ENCODE peak calls at places on chromosome 5, in ten cellular contexts. E, U, G, S, K, O, X, W, J and F are unnamed samples. For H3K4me1 and H3K9me3, the result is how much of the 10 kb centered on the place peaks cover.

GRCh38 chr5:10479226-10479721 is 37.6 kb downstream of the ROPN1L start:
- DNase-seq in E (no peak), U (no peak), G (no peak), S (no peak), K (no peak), O (no peak), X (peak), W (peak), J (no peak), F (no peak)

GRCh38 chr5:129670944-129671343 is 77.0 kb upstream of the MINAR2 start:
- DNase-seq in E (no peak), U (no peak), G (no peak), S (no peak), K (no peak), O (no peak), X (peak), W (no peak), J (no peak), F (no peak)

GRCh38 chr5:78813906-78814518 is 165.4 kb upstream of the LHFPL2 start:
- DNase-seq in E (no peak), U (no peak), G (no peak), S (no peak), K (no peak), O (no peak), X (no peak), W (no peak), J (no peak), F (no peak)

GRCh38 chr5:137891849-137892248 is 2.6 kb downstream of the PKD2L2 start:
- DNase-seq in E (no peak), U (no peak), G (no peak), S (no peak), K (no peak), O (no peak), X (no peak), W (no peak), J (no peak), F (no peak)

GRCh38 chr5:33401482-33402390 is 39.0 kb upstream of the TARS1 start:
- DNase-seq in E (no peak), U (no peak), G (no peak), S (no peak), K (no peak), O (no peak), X (peak), W (peak), J (no peak), F (no peak)

GRCh38 chr5:2256646-2257288 is 374.0 kb upstream of the IRX4 start:
- DNase-seq in E (peak), U (no peak), G (no peak), S (no peak), K (no peak), O (no peak), X (no peak), W (no peak), J (no peak), F (peak)

GRCh38 chr5:585556-585955 is 26.6 kb upstream of the CEP72 start:
- DNase-seq in E (peak), U (no peak), G (no peak), S (no peak), K (no peak), O (no peak), X (no peak), W (no peak), J (no peak), F (no peak)

GRCh38 chr5:113244966-113245365 is 189.8 kb downstream of the TSSK1B start:
- DNase-seq in E (no peak), U (no peak), G (no peak), S (no peak), K (no peak), O (no peak), X (no peak), W (no peak), J (no peak), F (no peak)

GRCh38 chr5:62100201-62100600 is 205.8 kb upstream of the KIF2A start:
- DNase-seq in E (no peak), U (no peak), G (no peak), S (no peak), K (no peak), O (no peak), X (peak), W (no peak), J (no peak), F (no peak)

GRCh38 chr5:53019320-53019719 is 30.2 kb downstream of the ITGA2 start:
- DNase-seq in E (no peak), U (no peak), G (no peak), S (no peak), K (no peak), O (no peak), X (peak), W (peak), J (no peak), F (no peak)

GRCh38 chr5:10372726-10373709 is 19.5 kb downstream of the MARCHF6 start:
- DNase-seq in E (no peak), U (no peak), G (no peak), S (no peak), K (no peak), O (no peak), X (no peak), W (no peak), J (no peak), F (no peak)

GRCh38 chr5:117657591-117657990 is 1083.0 kb upstream of the SEMA6A start:
- DNase-seq in E (no peak), U (no peak), G (no peak), S (no peak), K (no peak), O (no peak), X (no peak), W (no peak), J (no peak), F (no peak)

GRCh38 chr5:17223375-17224185 is 6.1 kb downstream of the BASP1 start:
- DNase-seq in E (no peak), U (no peak), G (no peak), S (peak), K (no peak), O (peak), X (no peak), W (no peak), J (no peak), F (no peak)

GRCh38 chr5:40853632-40854192 is 12.5 kb downstream of the CARD6 start:
- DNase-seq in E (no peak), U (no peak), G (no peak), S (no peak), K (no peak), O (no peak), X (no peak), W (peak), J (no peak), F (no peak)

GRCh38 chr5:110549301-110549700 is 177.2 kb downstream of the TMEM232 start:
- DNase-seq in E (no peak), U (no peak), G (no peak), S (no peak), K (no peak), O (no peak), X (no peak), W (no peak), J (no peak), F (no peak)

GRCh38 chr5:103224118-103224893 is 34.3 kb upstream of the MACIR start:
- DNase-seq in E (no peak), U (peak), G (peak), S (peak), K (no peak), O (peak), X (peak), W (peak), J (peak), F (peak)

GRCh38 chr5:66769839-66770617 is 173.8 kb downstream of the MAST4 start:
- DNase-seq in E (no peak), U (no peak), G (no peak), S (no peak), K (no peak), O (peak), X (no peak), W (no peak), J (no peak), F (no peak)

GRCh38 chr5:111135406-111135805 is 43.3 kb downstream of the WDR36 start:
- DNase-seq in E (no peak), U (no peak), G (no peak), S (no peak), K (no peak), O (no peak), X (no peak), W (no peak), J (no peak), F (no peak)

DNA sequence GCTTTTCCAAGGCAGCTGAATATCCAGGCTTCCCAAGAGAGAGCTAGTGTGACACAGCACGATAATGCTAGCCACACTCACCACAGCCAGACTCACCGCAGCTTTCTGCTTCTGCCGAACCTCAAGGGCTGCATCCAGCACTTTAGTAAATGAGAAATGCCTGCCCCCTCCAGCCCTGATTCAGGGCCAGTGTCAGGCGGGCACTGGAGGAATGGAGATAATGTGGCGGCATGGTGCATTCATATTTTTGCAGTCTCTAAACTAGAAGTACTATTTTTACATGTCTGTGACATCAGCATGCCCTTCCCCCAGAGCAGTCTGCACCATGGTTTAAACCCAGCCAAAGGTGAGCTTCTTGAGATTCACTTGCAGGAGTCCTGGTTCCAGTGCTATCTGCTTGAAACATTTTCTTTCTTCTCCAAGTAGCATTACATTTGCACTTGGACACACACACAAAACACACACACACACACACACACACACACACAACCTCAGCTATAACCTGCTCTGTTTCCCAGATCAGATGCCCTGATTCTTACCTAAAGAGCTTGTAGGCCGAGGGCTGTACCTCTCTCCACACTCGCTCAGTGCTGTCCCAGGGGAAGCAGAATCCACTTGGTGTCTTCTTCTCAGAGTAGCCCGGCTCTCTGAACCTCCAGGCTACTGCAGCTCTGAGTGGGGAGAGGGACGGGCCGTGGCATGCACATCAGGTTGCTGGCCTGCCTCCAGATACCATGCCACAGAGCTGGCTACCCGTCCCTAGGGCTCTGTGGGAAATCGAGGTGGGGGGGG is at the start of gene FGF1:
- DNase-seq in E (no peak), U (no peak), G (no peak), S (no peak), K (peak), O (no peak), X (peak), W (peak), J (no peak), F (no peak)
- H3K4me3 ChIP-seq in E (no peak), U (no peak), G (no peak), S (no peak), K (no peak), O (no peak), X (peak), W (no peak), J (no peak), F (no peak)

GRCh38 chr5:14684757-14685156 is 20.2 kb downstream of the OTULIN start:
- DNase-seq in E (no peak), U (no peak), G (no peak), S (no peak), K (no peak), O (no peak), X (no peak), W (no peak), J (no peak), F (no peak)
- H3K4me1 ChIP-seq in E (under half), U (under half), G (under half), S (under half), K (under half), O (under half), X (under half), W (under half), J (under half), F (under half)

DNA sequence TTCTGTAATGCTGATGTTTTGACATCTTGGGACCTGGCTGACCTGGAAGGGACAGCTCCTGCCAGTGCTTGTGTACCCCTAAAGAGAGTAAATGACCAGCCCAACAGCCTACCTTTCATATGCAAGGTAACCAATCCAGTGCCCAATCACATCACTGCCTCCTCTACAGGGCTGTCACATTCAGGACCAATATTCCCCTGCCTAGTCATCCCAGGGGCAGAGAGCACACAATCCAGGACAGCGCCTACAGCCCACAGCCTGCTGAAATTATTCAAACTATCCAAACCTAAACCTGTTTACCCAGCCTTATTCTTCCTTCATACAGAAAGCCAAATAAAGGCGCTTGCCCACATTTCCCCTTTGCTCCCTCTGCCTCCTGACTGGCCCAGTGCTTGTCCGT is 284.1 kb downstream of the CTNND2 start:
- DNase-seq in E (no peak), U (no peak), G (no peak), S (no peak), K (no peak), O (no peak), X (no peak), W (no peak), J (no peak), F (no peak)
- H3K9me3 ChIP-seq in E (under half), U (under half), G (under half), S (under half), K (under half), O (under half), X (under half), W (under half), J (under half), F (under half)

GRCh38 chr5:96566775-96567174 is 95.4 kb upstream of the CAST start:
- DNase-seq in E (no peak), U (no peak), G (no peak), S (peak), K (no peak), O (no peak), X (peak), W (no peak), J (no peak), F (no peak)

GRCh38 chr5:96567188-96567587 is 95.0 kb upstream of the CAST start:
- DNase-seq in E (no peak), U (no peak), G (no peak), S (no peak), K (no peak), O (no peak), X (peak), W (no peak), J (no peak), F (no peak)

GRCh38 chr5:96562614-96563013 is 99.6 kb upstream of the CAST start:
- DNase-seq in E (no peak), U (no peak), G (no peak), S (no peak), K (no peak), O (no peak), X (no peak), W (no peak), J (no peak), F (no peak)

GRCh38 chr5:96563816-96564215 is 98.4 kb upstream of the CAST start:
- DNase-seq in E (no peak), U (no peak), G (no peak), S (no peak), K (no peak), O (no peak), X (no peak), W (no peak), J (no peak), F (no peak)

DNA sequence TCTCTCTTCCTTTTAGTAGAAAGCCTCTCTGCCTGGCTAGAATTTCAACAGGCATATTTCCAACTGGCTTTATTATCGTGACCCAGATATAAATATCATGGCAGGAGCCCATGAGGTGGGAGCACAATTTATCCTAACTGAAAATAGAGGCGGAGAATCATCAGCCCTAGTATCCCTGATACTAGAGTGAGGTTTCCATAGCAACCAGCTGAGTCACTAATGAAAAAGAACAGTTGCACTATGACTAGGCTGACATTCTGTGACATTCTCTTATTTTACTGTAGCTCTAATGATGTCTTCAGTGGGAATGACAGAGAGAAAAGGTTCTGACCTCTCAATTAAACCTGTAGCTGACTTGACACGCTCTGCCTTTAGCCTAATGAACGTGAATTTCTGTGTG is 96.3 kb upstream of the CAST start:
- DNase-seq in E (no peak), U (no peak), G (no peak), S (no peak), K (no peak), O (no peak), X (peak), W (no peak), J (no peak), F (no peak)
- H3K4me3 ChIP-seq in E (no peak), U (no peak), G (no peak), S (no peak), K (no peak), O (no peak), X (no peak), W (no peak), J (no peak), F (no peak)

GRCh38 chr5:14165375-14166091 is 22.4 kb downstream of the TRIO start:
- DNase-seq in E (no peak), U (no peak), G (no peak), S (no peak), K (no peak), O (no peak), X (peak), W (peak), J (no peak), F (no peak)

GRCh38 chr5:14167211-14167845 is 24.2 kb downstream of the TRIO start:
- DNase-seq in E (no peak), U (no peak), G (no peak), S (no peak), K (no peak), O (no peak), X (peak), W (no peak), J (no peak), F (no peak)

GRCh38 chr5:14168793-14169262 is 25.7 kb downstream of the TRIO start:
- DNase-seq in E (no peak), U (no peak), G (no peak), S (no peak), K (no peak), O (no peak), X (no peak), W (no peak), J (no peak), F (no peak)

GRCh38 chr5:14166437-14166836 is 23.3 kb downstream of the TRIO start:
- DNase-seq in E (no peak), U (no peak), G (no peak), S (no peak), K (no peak), O (no peak), X (no peak), W (no peak), J (no peak), F (no peak)

GRCh38 chr5:14168139-14168792 is 25.1 kb downstream of the TRIO start:
- DNase-seq in E (no peak), U (no peak), G (no peak), S (no peak), K (no peak), O (peak), X (peak), W (no peak), J (no peak), F (no peak)
- H3K4me1 ChIP-seq in E (half or more), U (under half), G (under half), S (under half), K (under half), O (half or more), X (half or more), W (half or more), J (under half), F (under half)

GRCh38 chr5:150918613-150919012 is 13.8 kb upstream of the ZNF300 start:
- DNase-seq in E (no peak), U (no peak), G (no peak), S (no peak), K (no peak), O (no peak), X (peak), W (no peak), J (no peak), F (no peak)
- H3K9me3 ChIP-seq in E (under half), U (under half), G (under half), S (under half), K (under half), O (under half), X (under half), W (under half), J (under half), F (half or more)